ENCODE peak calls at places on chromosomes 4 and X, in four cellular contexts. J, Q, O and L are unnamed samples.

GRCh38 chr4:184470785-184471110 is 3.6 kb downstream of the IRF2 start:
- DNase-seq in J (no peak), Q (no peak), O (no peak), L (no peak)

GRCh38 chr4:76624271-76624681 is 189.2 kb downstream of the SHROOM3 start:
- DNase-seq in J (no peak), Q (no peak), O (peak), L (no peak)

GRCh38 chr4:25953740-25954139 is 39.7 kb downstream of the SMIM20 start:
- DNase-seq in J (peak), Q (no peak), O (no peak), L (peak)

GRCh38 chr4:77819409-77819835 is 254 bp upstream of the CNOT6L start:
- DNase-seq in J (no peak), Q (no peak), O (no peak), L (peak)

GRCh38 chr4:165331316-165331715 is 3.8 kb downstream of the MSMO1 start:
- DNase-seq in J (no peak), Q (no peak), O (no peak), L (no peak)

GRCh38 chr4:82802906-82803305 is 4.3 kb upstream of the SCD5 start:
- DNase-seq in J (no peak), Q (no peak), O (no peak), L (no peak)

GRCh38 chrX:151974336-151975227 is at the start of gene GABRE:
- DNase-seq in J (no peak), Q (peak), O (no peak), L (peak)

GRCh38 chr4:4415806-4416805 is 29.2 kb downstream of the NSG1 start:
- DNase-seq in J (no peak), Q (peak), O (no peak), L (no peak)

GRCh38 chr4:104490770-104491395 is 3.8 kb downstream of the CXXC4 start:
- DNase-seq in J (peak), Q (peak), O (peak), L (peak)

GRCh38 chrX:17552251-17552650 is 177.3 kb downstream of the NHS start:
- DNase-seq in J (no peak), Q (no peak), O (no peak), L (no peak)

GRCh38 chr4:106315476-106315967 is 487 bp downstream of the TBCK start:
- DNase-seq in J (peak), Q (no peak), O (peak), L (peak)

GRCh38 chr4:6772223-6772928 is 10.2 kb upstream of the KIAA0232 start:
- DNase-seq in J (no peak), Q (no peak), O (peak), L (peak)

GRCh38 chrX:100652266-100652665 is 8.3 kb downstream of the SRPX2 start:
- DNase-seq in J (no peak), Q (no peak), O (no peak), L (no peak)

GRCh38 chrX:71098951-71099506 is 3.4 kb downstream of the FOXO4 start:
- DNase-seq in J (no peak), Q (no peak), O (no peak), L (no peak)

GRCh38 chr4:26873391-26874026 is 12.9 kb downstream of the STIM2 start:
- DNase-seq in J (no peak), Q (peak), O (no peak), L (no peak)

GRCh38 chr4:6937748-6938147 is 28.1 kb downstream of the TBC1D14 start:
- DNase-seq in J (no peak), Q (peak), O (no peak), L (no peak)

GRCh38 chrX:119885554-119886428 is 9.9 kb upstream of the AKAP14 start:
- DNase-seq in J (no peak), Q (no peak), O (no peak), L (no peak)

GRCh38 chr4:47686294-47686872 is 151.5 kb downstream of the CORIN start:
- DNase-seq in J (peak), Q (no peak), O (peak), L (peak)

GRCh38 chrX:30831082-30831481 is 58.0 kb downstream of the TAB3 start:
- DNase-seq in J (no peak), Q (no peak), O (no peak), L (no peak)

GRCh38 chr4:153521995-153522799 is 56.0 kb downstream of the TMEM131L start:
- DNase-seq in J (no peak), Q (no peak), O (no peak), L (no peak)

GRCh38 chrX:133726211-133726630 is 259.2 kb downstream of the GPC3 start:
- DNase-seq in J (peak), Q (no peak), O (no peak), L (peak)

GRCh38 chrX:39759526-39760224 is 338.1 kb downstream of the BCOR start:
- DNase-seq in J (peak), Q (peak), O (peak), L (no peak)

GRCh38 chrX:134551365-134552095 is 91.6 kb downstream of the HPRT1 start:
- DNase-seq in J (no peak), Q (no peak), O (no peak), L (peak)

GRCh38 chrX:129193357-129193756 is 329.9 kb downstream of the SMARCA1 start:
- DNase-seq in J (no peak), Q (no peak), O (no peak), L (peak)

GRCh38 chrX:129188223-129188622 is 335.1 kb downstream of the SMARCA1 start:
- DNase-seq in J (no peak), Q (no peak), O (no peak), L (no peak)
- H3K27ac ChIP-seq in J (no peak), Q (no peak), O (no peak), L (no peak)

GRCh38 chrX:139596068-139596467 is 65.5 kb downstream of the F9 start:
- DNase-seq in J (no peak), Q (no peak), O (no peak), L (no peak)
- TF ChIP-seq CTCF in J (no peak), Q (no peak), O (no peak), L (no peak)

GRCh38 chr4:168755643-168756482 is 254.2 kb downstream of the CBR4 start:
- DNase-seq in J (no peak), Q (no peak), O (no peak), L (no peak)
- H3K27ac ChIP-seq in J (no peak), Q (no peak), O (no peak), L (no peak)

GRCh38 chr4:54367059-54367458 is 138.0 kb downstream of the PDGFRA start:
- DNase-seq in J (no peak), Q (no peak), O (no peak), L (no peak)
- TF ChIP-seq CTCF in J (no peak), Q (no peak), O (no peak), L (no peak)

DNA sequence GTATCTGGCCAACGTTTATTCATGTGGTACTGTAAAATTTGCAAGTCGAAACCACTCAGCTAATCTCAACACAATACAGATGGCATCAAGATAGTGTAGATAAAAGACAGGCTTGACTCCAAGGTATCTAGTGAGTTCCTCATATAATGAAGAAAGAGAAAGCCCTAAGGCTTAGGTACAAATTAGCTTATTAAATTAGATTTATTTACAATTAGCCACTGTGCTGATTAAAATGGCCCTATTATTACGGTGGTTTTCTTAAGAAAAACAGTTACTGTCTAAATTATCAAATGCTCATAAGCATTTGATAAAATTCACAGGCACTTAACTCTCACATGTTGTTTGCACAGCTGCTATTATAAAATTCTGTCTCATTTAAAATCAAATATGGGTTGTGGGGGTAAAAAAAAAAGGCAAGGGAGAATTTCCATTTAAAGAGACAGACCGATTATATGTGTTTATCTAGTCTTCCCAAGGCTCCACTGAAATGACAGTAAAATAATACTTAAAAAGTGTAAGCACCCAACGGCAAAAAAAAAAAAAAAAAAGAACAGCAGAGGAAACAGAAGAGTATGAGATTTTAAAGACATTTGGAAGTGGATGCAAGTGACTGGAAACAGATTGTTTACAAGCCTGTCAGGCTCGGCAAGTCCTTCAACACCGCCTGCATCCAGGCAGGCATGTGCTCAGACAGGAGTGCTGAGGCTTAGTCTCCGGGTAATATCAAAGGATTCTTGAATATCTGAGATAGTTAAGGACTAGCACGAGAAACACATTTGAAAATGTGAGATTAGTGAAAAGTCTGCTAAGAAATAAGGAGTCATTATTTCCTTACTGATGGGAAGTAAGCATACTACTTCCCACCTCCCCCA is 55.1 kb downstream of the FAM13A start:
- DNase-seq in J (no peak), Q (no peak), O (no peak), L (no peak)
- H3K27ac ChIP-seq in J (no peak), Q (peak), O (no peak), L (no peak)

DNA sequence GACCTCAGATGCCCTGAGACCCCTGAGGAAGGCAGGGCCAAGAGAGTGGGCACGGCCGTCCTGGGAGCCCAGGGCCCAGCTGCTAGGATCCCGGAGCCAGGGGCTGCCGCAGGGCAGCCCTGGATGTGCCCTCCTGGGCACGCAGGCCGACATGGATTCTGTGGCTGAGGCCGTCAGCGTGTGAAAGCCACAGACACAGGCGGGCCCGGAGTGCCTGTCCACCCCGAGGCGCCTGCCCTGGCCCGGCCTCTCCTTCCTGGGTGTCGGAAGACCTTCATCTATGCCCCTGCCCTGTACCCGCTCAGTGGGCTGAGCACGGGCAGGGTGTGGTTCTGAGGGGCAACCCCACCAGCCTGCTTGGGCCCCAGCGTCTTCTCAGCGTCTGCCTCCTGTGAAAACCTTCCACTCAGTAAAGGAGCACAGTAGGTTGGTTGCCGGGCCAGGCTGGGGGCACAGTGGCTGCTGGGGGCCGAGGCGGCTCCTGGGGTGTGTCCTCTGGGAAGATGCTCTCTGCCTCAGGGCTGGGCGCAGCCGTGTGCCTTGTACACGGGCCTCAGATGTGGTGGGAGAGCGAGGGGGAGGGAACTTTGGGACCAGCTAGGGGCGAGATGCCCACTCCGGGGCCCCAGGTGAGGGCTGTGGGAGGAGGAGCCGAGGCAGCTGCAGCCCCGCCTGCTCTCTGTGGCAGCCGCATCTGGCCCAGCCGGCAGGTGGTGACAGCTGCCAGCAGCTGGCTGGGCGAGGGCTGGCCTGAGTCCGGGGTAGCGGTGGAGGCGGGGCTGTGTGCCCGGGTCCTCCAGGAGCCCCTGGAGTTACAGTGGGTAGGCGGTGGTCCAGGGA is 20.8 kb downstream of the FGFRL1 start:
- DNase-seq in J (peak), Q (no peak), O (no peak), L (no peak)
- TF ChIP-seq CTCF in J (peak), Q (no peak), O (no peak), L (peak)

GRCh38 chrX:10176121-10177003 is 19.6 kb downstream of the CLCN4 start:
- DNase-seq in J (no peak), Q (no peak), O (no peak), L (no peak)

GRCh38 chrX:10177004-10177396 is 20.2 kb downstream of the CLCN4 start:
- DNase-seq in J (no peak), Q (no peak), O (no peak), L (no peak)

GRCh38 chrX:10174810-10175209 is 18.0 kb downstream of the CLCN4 start:
- DNase-seq in J (no peak), Q (no peak), O (no peak), L (no peak)

GRCh38 chrX:10174051-10174450 is 17.3 kb downstream of the CLCN4 start:
- DNase-seq in J (no peak), Q (no peak), O (no peak), L (no peak)

GRCh38 chrX:10175317-10175871 is 18.6 kb downstream of the CLCN4 start:
- DNase-seq in J (no peak), Q (no peak), O (no peak), L (no peak)
- H3K27ac ChIP-seq in J (no peak), Q (no peak), O (peak), L (no peak)

GRCh38 chrX:50579955-50580354 is 109.3 kb upstream of the DGKK start:
- DNase-seq in J (peak), Q (no peak), O (no peak), L (peak)
- TF ChIP-seq CTCF in J (peak), Q (peak), O (peak), L (peak)